ENCODE peak calls at places on chromosomes 12 and 14, in eight cellular contexts. J, G, Y, V, A, Z, M and W are unnamed samples.

GRCh38 chr14:99517046-99517642 is 35.9 kb downstream of the CCNK start:
- DNase-seq in J (no peak), G (no peak), Y (peak), V (peak), A (no peak), Z (no peak), M (no peak), W (peak)

GRCh38 chr12:102407776-102408486 is 72.4 kb downstream of the IGF1 start:
- DNase-seq in J (no peak), G (no peak), Y (no peak), V (no peak), A (peak), Z (no peak), M (no peak), W (no peak)

GRCh38 chr12:127723236-127723635 is 543.7 kb upstream of the TMEM132C start:
- DNase-seq in J (no peak), G (no peak), Y (no peak), V (no peak), A (no peak), Z (no peak), M (no peak), W (no peak)

GRCh38 chr12:132414634-132415340 is 75.2 kb upstream of the FBRSL1 start:
- DNase-seq in J (peak), G (peak), Y (peak), V (peak), A (peak), Z (peak), M (peak), W (peak)

GRCh38 chr12:79451988-79452387 is 238.8 kb downstream of the PAWR start:
- DNase-seq in J (peak), G (no peak), Y (peak), V (peak), A (peak), Z (peak), M (no peak), W (peak)

GRCh38 chr12:118060301-118061010 is 523 bp downstream of the WSB2 start:
- DNase-seq in J (peak), G (peak), Y (peak), V (no peak), A (no peak), Z (peak), M (no peak), W (peak)

GRCh38 chr14:102370305-102370809 is 7.6 kb downstream of the TECPR2 start:
- DNase-seq in J (no peak), G (no peak), Y (no peak), V (no peak), A (no peak), Z (no peak), M (no peak), W (no peak)

GRCh38 chr12:56988207-56988739 is 18.1 kb downstream of the ZBTB39 start:
- DNase-seq in J (no peak), G (no peak), Y (no peak), V (no peak), A (peak), Z (no peak), M (no peak), W (no peak)

GRCh38 chr14:64747327-64747726 is 43.1 kb downstream of the PLEKHG3 start:
- DNase-seq in J (no peak), G (no peak), Y (no peak), V (no peak), A (no peak), Z (no peak), M (no peak), W (no peak)

GRCh38 chr14:21070083-21070609 is at the start of gene ARHGEF40:
- DNase-seq in J (no peak), G (peak), Y (peak), V (peak), A (peak), Z (peak), M (no peak), W (peak)

GRCh38 chr12:321606-322326 is 59.1 kb upstream of the SLC6A13 start:
- DNase-seq in J (no peak), G (no peak), Y (peak), V (no peak), A (peak), Z (no peak), M (no peak), W (no peak)

GRCh38 chr14:72830786-72831583 is 62.9 kb downstream of the DPF3 start:
- DNase-seq in J (no peak), G (no peak), Y (no peak), V (no peak), A (peak), Z (peak), M (no peak), W (no peak)

DNA sequence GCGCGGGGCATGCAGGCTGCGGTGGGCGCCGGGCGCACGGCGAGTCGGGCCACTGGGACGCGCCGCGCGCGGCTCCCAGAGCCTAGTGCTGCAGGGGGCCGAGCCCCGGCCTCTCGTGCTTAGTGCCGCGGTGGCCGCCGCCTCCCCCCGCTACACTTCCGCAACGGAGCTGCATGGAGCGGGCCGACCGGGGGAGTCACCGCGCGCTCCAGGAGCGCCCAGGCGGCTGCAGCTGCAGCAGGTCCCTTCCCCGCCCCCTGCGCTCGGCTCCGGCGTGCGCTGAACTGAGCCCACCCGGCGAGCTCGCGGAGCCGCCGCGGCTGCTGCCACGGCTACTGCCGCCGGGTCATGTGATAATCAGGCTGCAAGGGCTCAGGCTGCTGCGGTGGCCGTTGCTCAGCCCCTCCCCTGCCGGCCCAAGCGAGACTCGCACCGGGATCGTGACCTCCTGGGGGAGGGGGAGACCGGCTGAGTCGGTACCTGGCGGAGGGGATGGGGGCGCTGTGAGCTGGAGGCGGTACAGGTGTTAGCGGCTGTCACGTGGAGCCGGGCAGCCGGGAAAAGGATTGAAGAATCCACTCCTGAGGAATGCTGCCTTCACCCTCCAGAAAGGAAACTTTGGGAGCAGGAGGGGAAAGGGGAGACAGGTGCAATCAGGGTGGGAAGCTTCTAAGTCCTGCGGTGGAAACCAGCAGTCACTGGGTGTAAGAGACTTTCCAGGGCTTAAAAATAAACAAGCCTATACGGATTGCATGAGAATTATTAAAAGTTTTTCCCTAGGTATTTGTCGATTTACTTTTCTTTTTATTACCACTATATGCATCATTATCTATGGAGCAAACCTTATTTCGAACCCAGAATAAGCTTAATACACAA is at the start of gene PPM1H:
- DNase-seq in J (peak), G (peak), Y (peak), V (no peak), A (peak), Z (peak), M (no peak), W (peak)
- TF ChIP-seq CTCF in J (no peak), G (peak), Y (peak), V (peak), A (peak), Z (no peak), M (no peak), W (peak)

GRCh38 chr14:76676539-76676938 is 84.7 kb upstream of the VASH1 start:
- DNase-seq in J (no peak), G (no peak), Y (no peak), V (no peak), A (no peak), Z (no peak), M (no peak), W (no peak)

GRCh38 chr14:76673261-76673660 is 88.0 kb upstream of the VASH1 start:
- DNase-seq in J (no peak), G (no peak), Y (no peak), V (no peak), A (no peak), Z (no peak), M (no peak), W (no peak)

GRCh38 chr14:76666746-76667145 is 94.5 kb upstream of the VASH1 start:
- DNase-seq in J (no peak), G (no peak), Y (no peak), V (no peak), A (no peak), Z (no peak), M (no peak), W (no peak)

GRCh38 chr14:76672123-76672522 is 89.1 kb upstream of the VASH1 start:
- DNase-seq in J (no peak), G (no peak), Y (no peak), V (no peak), A (no peak), Z (no peak), M (no peak), W (no peak)
- TF ChIP-seq CTCF in J (no peak), G (no peak), Y (no peak), V (no peak), A (no peak), Z (no peak), M (no peak), W (no peak)

DNA sequence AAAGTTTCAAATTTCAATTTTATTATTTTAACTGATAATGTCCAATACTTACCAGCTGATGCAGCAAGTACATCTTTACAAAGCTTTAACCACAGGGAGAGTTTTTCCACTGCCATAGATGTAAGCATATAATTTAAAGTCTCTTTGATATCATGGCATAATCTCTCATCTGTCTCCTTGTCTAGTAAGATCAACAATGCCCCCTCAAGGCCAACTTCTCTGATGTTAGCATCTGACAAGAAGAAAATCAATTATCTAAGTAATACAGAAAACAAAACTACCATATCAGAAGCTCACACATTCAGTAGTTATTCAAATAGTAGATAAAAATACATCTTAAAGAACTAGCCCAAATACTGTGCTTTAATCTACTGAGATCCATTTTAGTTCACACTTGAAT is 94.2 kb downstream of the HEATR5A start:
- DNase-seq in J (no peak), G (no peak), Y (no peak), V (no peak), A (peak), Z (no peak), M (no peak), W (no peak)
- TF ChIP-seq CTCF in J (no peak), G (no peak), Y (no peak), V (no peak), A (no peak), Z (no peak), M (peak), W (no peak)

GRCh38 chr14:50229646-50230045 is 1.7 kb downstream of the SOS2 start:
- DNase-seq in J (no peak), G (no peak), Y (no peak), V (no peak), A (no peak), Z (no peak), M (no peak), W (no peak)

GRCh38 chr14:50232276-50232642 is 881 bp upstream of the SOS2 start:
- DNase-seq in J (no peak), G (no peak), Y (no peak), V (no peak), A (no peak), Z (no peak), M (no peak), W (no peak)

GRCh38 chr14:50230601-50231474 is 540 bp downstream of the SOS2 start:
- DNase-seq in J (no peak), G (peak), Y (peak), V (peak), A (peak), Z (peak), M (peak), W (peak)

GRCh38 chr14:50233335-50234250 is 2.2 kb upstream of the SOS2 start:
- DNase-seq in J (no peak), G (no peak), Y (no peak), V (no peak), A (no peak), Z (no peak), M (no peak), W (no peak)

GRCh38 chr14:50231475-50232275 is at the start of gene SOS2:
- DNase-seq in J (peak), G (peak), Y (peak), V (peak), A (peak), Z (peak), M (peak), W (peak)
- TF ChIP-seq CTCF in J (no peak), G (no peak), Y (no peak), V (peak), A (no peak), Z (no peak), M (no peak), W (no peak)

GRCh38 chr14:97760050-97760449 is 962.9 kb downstream of the VRK1 start:
- DNase-seq in J (no peak), G (no peak), Y (no peak), V (no peak), A (no peak), Z (no peak), M (no peak), W (no peak)
- TF ChIP-seq CTCF in J (no peak), G (no peak), Y (no peak), V (no peak), A (no peak), Z (no peak), M (no peak), W (no peak)

DNA sequence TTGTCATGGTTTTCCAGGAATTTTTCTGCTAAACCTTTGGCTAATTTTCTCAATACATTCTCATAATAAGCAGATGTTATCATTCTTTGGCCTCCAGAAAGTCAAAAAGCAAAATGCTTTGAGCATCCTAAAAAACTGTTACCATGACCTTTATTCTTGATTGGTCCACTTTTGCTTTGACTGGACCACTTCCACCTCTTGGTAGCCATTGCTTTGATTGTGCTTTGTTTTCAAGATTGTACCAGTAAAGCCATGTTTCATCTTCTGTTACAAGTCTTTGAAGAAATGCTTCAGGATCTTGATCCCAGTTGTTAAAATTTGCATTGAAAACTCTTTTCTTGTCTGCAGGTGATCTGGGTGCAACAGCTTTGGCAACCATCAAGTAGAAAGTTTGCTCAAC is 180.1 kb downstream of the DUSP6 start:
- DNase-seq in J (no peak), G (no peak), Y (no peak), V (no peak), A (no peak), Z (no peak), M (no peak), W (no peak)
- TF ChIP-seq CTCF in J (no peak), G (no peak), Y (no peak), V (no peak), A (no peak), Z (no peak), M (no peak), W (no peak)

GRCh38 chr12:34404377-34405285 is 382.3 kb downstream of the ALG10 start:
- DNase-seq in J (no peak), G (no peak), Y (peak), V (peak), A (no peak), Z (peak), M (no peak), W (peak)
- TF ChIP-seq CTCF in J (no peak), G (no peak), Y (no peak), V (no peak), A (no peak), Z (no peak), M (no peak), W (no peak)